ENCODE peak calls at places on chromosome 22, in five cellular contexts. B is NCI-H345, I is prostate gland, D is T-helper 2 cell, W is WTC11. T is an unnamed sample.

GRCh38 chr22:36355894-36356293 is 31.9 kb downstream of the MYH9 start:
- DNase-seq in B (no peak), W (no peak), I (no peak), D (no peak), T (no peak)

GRCh38 chr22:17946691-17947367 is 77.5 kb downstream of the MICAL3 start:
- DNase-seq in B (peak; percentile 22), W (no peak), I (no peak), D (no peak), T (no peak)

GRCh38 chr22:25392584-25392983 is 171.9 kb upstream of the GRK3 start:
- DNase-seq in I (no peak), W (no peak), B (no peak), D (no peak), T (no peak)

GRCh38 chr22:22565991-22566390 is 6.9 kb upstream of the PRAME start:
- DNase-seq in W (no peak), D (no peak), B (no peak), I (no peak), T (no peak)

GRCh38 chr22:32676196-32676595 is 125.3 kb upstream of the TIMP3 start:
- DNase-seq in D (no peak), B (no peak), W (no peak), I (peak; percentile 63), T (no peak)

GRCh38 chr22:23857606-23858483 is at the start of gene SLC2A11:
- DNase-seq in B (peak; percentile 99), W (peak; percentile 97), D (peak; percentile 92), I (peak; percentile 95), T (peak; percentile 96)

GRCh38 chr22:46028069-46028991 is 51.4 kb upstream of the WNT7B start:
- DNase-seq in D (no peak), I (no peak), W (peak; percentile 9), B (no peak), T (no peak)

GRCh38 chr22:28728621-28729313 is 12.9 kb downstream of the CHEK2 start:
- DNase-seq in B (no peak), I (no peak), W (no peak), D (no peak), T (no peak)

GRCh38 chr22:35477911-35478582 is 62.6 kb upstream of the RASD2 start:
- DNase-seq in B (peak; percentile 75), D (no peak), W (no peak), I (peak; percentile 94), T (peak; percentile 86)

GRCh38 chr22:26302726-26303125 is 126.3 kb upstream of the ASPHD2 start:
- DNase-seq in B (no peak), D (no peak), W (no peak), I (no peak), T (no peak)

GRCh38 chr22:36486619-36487384 is 5.4 kb upstream of the TXN2 start:
- DNase-seq in D (peak; percentile 55), B (no peak), W (peak; percentile 77), I (peak; percentile 36), T (peak; percentile 51)

GRCh38 chr22:50303848-50304527 is 3.5 kb downstream of the PLXNB2 start:
- DNase-seq in D (no peak), W (peak; percentile 66), I (peak; percentile 52), B (no peak), T (peak; percentile 21)

GRCh38 chr22:38638734-38639133 is 17.5 kb downstream of the FAM227A start:
- DNase-seq in I (no peak), W (no peak), B (no peak), D (no peak), T (no peak)

T was measured in HFFc6.